ENCODE peak calls at places on chromosome 13, in nine cellular contexts. N, P, K, T, S, J, A, Y and F are unnamed samples.

GRCh38 chr13:26837997-26838396 is 77.4 kb upstream of the GPR12 start:
- DNase-seq in T (no peak), P (no peak), N (no peak), Y (no peak), S (no peak), A (no peak), J (no peak), K (no peak), F (no peak)

GRCh38 chr13:66689628-66690027 is 540.5 kb downstream of the PCDH9 start:
- DNase-seq in Y (no peak), S (no peak), N (peak), K (no peak), P (peak), A (no peak), T (peak), J (no peak), F (peak)

GRCh38 chr13:72457151-72457550 is 270.3 kb downstream of the MZT1 start:
- DNase-seq in T (no peak), K (no peak), Y (no peak), A (no peak), N (no peak), P (no peak), J (no peak), S (no peak), F (no peak)

GRCh38 chr13:73794755-73795154 is 339.4 kb downstream of the KLF12 start:
- DNase-seq in K (no peak), A (no peak), N (no peak), P (no peak), Y (no peak), S (no peak), J (no peak), T (no peak), F (no peak)

GRCh38 chr13:111789011-111789410 is 277.9 kb upstream of the SOX1 start:
- DNase-seq in J (no peak), S (no peak), Y (no peak), A (no peak), P (peak), K (no peak), N (no peak), T (no peak), F (no peak)

GRCh38 chr13:57633950-57634828 is 2.6 kb downstream of the PCDH17 start:
- DNase-seq in N (peak), Y (no peak), J (no peak), T (no peak), P (no peak), A (no peak), K (no peak), S (no peak), F (no peak)

GRCh38 chr13:74203576-74203975 is 69.4 kb upstream of the KLF12 start:
- DNase-seq in J (no peak), K (no peak), A (no peak), T (no peak), N (no peak), Y (no peak), P (no peak), S (no peak), F (peak)

GRCh38 chr13:26760835-26761582 is 423 bp upstream of the GPR12 start:
- DNase-seq in S (no peak), K (no peak), P (no peak), J (no peak), N (no peak), Y (no peak), T (no peak), A (no peak), F (no peak)

GRCh38 chr13:106182404-106182803 is 353.1 kb downstream of the EFNB2 start:
- DNase-seq in K (no peak), A (no peak), J (peak), S (no peak), N (no peak), T (no peak), Y (peak), P (no peak), F (no peak)

GRCh38 chr13:28505543-28506135 is 10.7 kb upstream of the FLT1 start:
- DNase-seq in A (no peak), S (no peak), T (no peak), P (no peak), J (peak), N (no peak), Y (no peak), K (no peak), F (no peak)

GRCh38 chr13:62324842-62325241 is 909.2 kb upstream of the PCDH20 start:
- DNase-seq in A (no peak), S (no peak), T (no peak), N (no peak), K (no peak), Y (no peak), J (no peak), P (no peak), F (no peak)

GRCh38 chr13:22940736-22941135 is 240.0 kb upstream of the SGCG start:
- DNase-seq in A (no peak), J (no peak), P (no peak), S (no peak), K (no peak), N (no peak), Y (no peak), T (peak), F (no peak)

GRCh38 chr13:67278230-67278629 is 48.1 kb upstream of the PCDH9 start:
- DNase-seq in T (no peak), N (no peak), Y (no peak), A (no peak), K (no peak), S (no peak), P (no peak), J (no peak), F (peak)

GRCh38 chr13:79593611-79594275 is 112.8 kb downstream of the NDFIP2 start:
- DNase-seq in K (no peak), P (no peak), T (no peak), A (no peak), N (no peak), Y (no peak), S (no peak), J (no peak), F (no peak)

GRCh38 chr13:110014719-110015118 is 228.3 kb upstream of the IRS2 start:
- DNase-seq in P (no peak), N (no peak), J (no peak), T (peak), S (no peak), Y (no peak), A (peak), K (no peak), F (peak)

GRCh38 chr13:98504371-98504963 is 72.4 kb downstream of the STK24 start:
- DNase-seq in P (no peak), Y (no peak), J (no peak), A (no peak), T (no peak), N (no peak), S (no peak), K (no peak), F (no peak)

GRCh38 chr13:75250526-75251183 is 231.3 kb downstream of the TBC1D4 start:
- DNase-seq in A (no peak), K (no peak), T (no peak), J (no peak), Y (peak), P (no peak), N (no peak), S (no peak), F (no peak)

GRCh38 chr13:44523176-44524017 is 52.7 kb downstream of the TSC22D1 start:
- DNase-seq in N (peak), A (no peak), P (no peak), S (no peak), K (no peak), T (no peak), J (no peak), Y (peak), F (no peak)

GRCh38 chr13:113129921-113130750 is 7.5 kb downstream of the F10 start:
- DNase-seq in K (no peak), Y (no peak), J (no peak), N (no peak), P (peak), A (no peak), T (no peak), S (no peak), F (no peak)